ENCODE peak calls at places on chromosomes 5 and 9, in four cellular contexts. One of them, this sample, is unnamed.

GRCh38 chr5:34587355-34588241 is 68.5 kb upstream of the RAI14 start:
- DNase-seq in SK-N-SH: no peak
- DNase-seq in HepG2: peak
- DNase-seq in K562: peak
- DNase-seq in this sample: no peak

GRCh38 chr9:94757158-94757557 is 30.7 kb downstream of the AOPEP start:
- DNase-seq in SK-N-SH: no peak
- DNase-seq in HepG2: no peak
- DNase-seq in K562: no peak
- DNase-seq in this sample: no peak

GRCh38 chr9:133880851-133881634 is 111.1 kb downstream of the VAV2 start:
- DNase-seq in SK-N-SH: peak
- DNase-seq in HepG2: no peak
- DNase-seq in K562: no peak
- DNase-seq in this sample: no peak

GRCh38 chr9:121736147-121736721 is 84.8 kb downstream of the DAB2IP start:
- DNase-seq in SK-N-SH: no peak
- DNase-seq in HepG2: no peak
- DNase-seq in K562: peak
- DNase-seq in this sample: no peak

GRCh38 chr9:120387257-120387999 is 192.5 kb downstream of the CDK5RAP2 start:
- DNase-seq in SK-N-SH: no peak
- DNase-seq in HepG2: peak
- DNase-seq in K562: no peak
- DNase-seq in this sample: no peak

GRCh38 chr5:4584982-4585381 is 555.1 kb upstream of the ADAMTS16 start:
- DNase-seq in SK-N-SH: no peak
- DNase-seq in HepG2: no peak
- DNase-seq in K562: no peak
- DNase-seq in this sample: no peak

GRCh38 chr5:107589520-107590193 is 81.1 kb downstream of the EFNA5 start:
- DNase-seq in SK-N-SH: no peak
- DNase-seq in HepG2: no peak
- DNase-seq in K562: no peak
- DNase-seq in this sample: no peak

GRCh38 chr9:121944741-121945191 is 148.3 kb downstream of the TTLL11 start:
- DNase-seq in SK-N-SH: no peak
- DNase-seq in HepG2: no peak
- DNase-seq in K562: no peak
- DNase-seq in this sample: no peak

GRCh38 chr5:148808864-148809642 is 17.4 kb upstream of the ADRB2 start:
- DNase-seq in SK-N-SH: peak
- DNase-seq in HepG2: no peak
- DNase-seq in K562: no peak
- DNase-seq in this sample: no peak

GRCh38 chr5:21391506-21391905 is 1403.5 kb upstream of the CDH18 start:
- DNase-seq in SK-N-SH: no peak
- DNase-seq in HepG2: peak
- DNase-seq in K562: no peak
- DNase-seq in this sample: no peak

GRCh38 chr5:64767959-64768357 is 533 bp downstream of the SREK1IP1 start:
- DNase-seq in SK-N-SH: no peak
- DNase-seq in HepG2: peak
- DNase-seq in K562: peak
- DNase-seq in this sample: no peak

GRCh38 chr5:87061046-87061445 is 206.6 kb upstream of the RASA1 start:
- DNase-seq in SK-N-SH: no peak
- DNase-seq in HepG2: no peak
- DNase-seq in K562: no peak
- DNase-seq in this sample: no peak

GRCh38 chr9:35750256-35750531 is 1.1 kb downstream of the RGP1 start:
- DNase-seq in SK-N-SH: no peak
- DNase-seq in HepG2: no peak
- DNase-seq in K562: no peak
- DNase-seq in this sample: no peak

GRCh38 chr5:97501965-97502305 is 318.9 kb upstream of the RIOK2 start:
- DNase-seq in SK-N-SH: no peak
- DNase-seq in HepG2: no peak
- DNase-seq in K562: no peak
- DNase-seq in this sample: no peak

GRCh38 chr5:67817652-67818051 is 397.9 kb upstream of the PIK3R1 start:
- DNase-seq in SK-N-SH: no peak
- DNase-seq in HepG2: no peak
- DNase-seq in K562: no peak
- DNase-seq in this sample: no peak

GRCh38 chr9:104911029-104911607 is 16.8 kb downstream of the ABCA1 start:
- DNase-seq in SK-N-SH: no peak
- DNase-seq in HepG2: peak
- DNase-seq in K562: no peak
- DNase-seq in this sample: no peak

GRCh38 chr9:88984543-88984883 is 6.8 kb upstream of the S1PR3 start:
- DNase-seq in SK-N-SH: no peak
- DNase-seq in HepG2: no peak
- DNase-seq in K562: no peak
- DNase-seq in this sample: no peak

GRCh38 chr9:89500008-89500407 is 2.1 kb upstream of the SEMA4D start:
- DNase-seq in SK-N-SH: no peak
- DNase-seq in HepG2: no peak
- DNase-seq in K562: no peak
- DNase-seq in this sample: no peak

GRCh38 chr5:127891942-127892341 is 188.8 kb downstream of the CCDC192 start:
- DNase-seq in SK-N-SH: no peak
- DNase-seq in HepG2: no peak
- DNase-seq in K562: no peak
- DNase-seq in this sample: no peak

GRCh38 chr9:17491780-17492179 is 87.1 kb upstream of the SH3GL2 start:
- DNase-seq in SK-N-SH: no peak
- DNase-seq in HepG2: no peak
- DNase-seq in K562: no peak
- DNase-seq in this sample: no peak

GRCh38 chr9:100011062-100011681 is 87.6 kb downstream of the ERP44 start:
- DNase-seq in SK-N-SH: peak
- DNase-seq in HepG2: peak
- DNase-seq in K562: peak
- DNase-seq in this sample: no peak

GRCh38 chr5:158195811-158196210 is 336.9 kb upstream of the CLINT1 start:
- DNase-seq in SK-N-SH: no peak
- DNase-seq in HepG2: no peak
- DNase-seq in K562: no peak
- DNase-seq in this sample: no peak

GRCh38 chr9:126055386-126055785 is 271.2 kb upstream of the MVB12B start:
- DNase-seq in SK-N-SH: no peak
- DNase-seq in HepG2: no peak
- DNase-seq in K562: no peak
- DNase-seq in this sample: no peak

GRCh38 chr5:40436535-40437237 is 243.0 kb upstream of the PTGER4 start:
- DNase-seq in SK-N-SH: no peak
- DNase-seq in HepG2: no peak
- DNase-seq in K562: no peak
- DNase-seq in this sample: no peak

GRCh38 chr5:15489571-15490235 is 10.3 kb upstream of the FBXL7 start:
- DNase-seq in SK-N-SH: no peak
- DNase-seq in HepG2: no peak
- DNase-seq in K562: no peak
- DNase-seq in this sample: no peak

GRCh38 chr5:73692166-73692640 is 66.2 kb downstream of the ARHGEF28 start:
- DNase-seq in SK-N-SH: no peak
- DNase-seq in HepG2: no peak
- DNase-seq in K562: no peak
- DNase-seq in this sample: no peak

GRCh38 chr9:121561385-121562222 is 62.0 kb upstream of the GGTA1 start:
- DNase-seq in SK-N-SH: peak
- DNase-seq in HepG2: no peak
- DNase-seq in K562: no peak
- DNase-seq in this sample: no peak

GRCh38 chr5:74949976-74950375 is 83.8 kb upstream of the FAM169A start:
- DNase-seq in SK-N-SH: no peak
- DNase-seq in HepG2: no peak
- DNase-seq in K562: no peak
- DNase-seq in this sample: no peak

GRCh38 chr5:167030500-167031120 is 1260.8 kb upstream of the WWC1 start:
- DNase-seq in SK-N-SH: peak
- DNase-seq in HepG2: no peak
- DNase-seq in K562: no peak
- DNase-seq in this sample: peak

GRCh38 chr5:41748631-41749030 is 121.6 kb downstream of the OXCT1 start:
- DNase-seq in SK-N-SH: no peak
- DNase-seq in HepG2: no peak
- DNase-seq in K562: no peak
- DNase-seq in this sample: no peak

GRCh38 chr9:5388026-5388806 is 48.5 kb upstream of the RLN1 start:
- DNase-seq in SK-N-SH: no peak
- DNase-seq in HepG2: no peak
- DNase-seq in K562: no peak
- DNase-seq in this sample: no peak

GRCh38 chr9:121222524-121223171 is 21.0 kb upstream of the RAB14 start:
- DNase-seq in SK-N-SH: peak
- DNase-seq in HepG2: peak
- DNase-seq in K562: peak
- DNase-seq in this sample: no peak

DNA sequence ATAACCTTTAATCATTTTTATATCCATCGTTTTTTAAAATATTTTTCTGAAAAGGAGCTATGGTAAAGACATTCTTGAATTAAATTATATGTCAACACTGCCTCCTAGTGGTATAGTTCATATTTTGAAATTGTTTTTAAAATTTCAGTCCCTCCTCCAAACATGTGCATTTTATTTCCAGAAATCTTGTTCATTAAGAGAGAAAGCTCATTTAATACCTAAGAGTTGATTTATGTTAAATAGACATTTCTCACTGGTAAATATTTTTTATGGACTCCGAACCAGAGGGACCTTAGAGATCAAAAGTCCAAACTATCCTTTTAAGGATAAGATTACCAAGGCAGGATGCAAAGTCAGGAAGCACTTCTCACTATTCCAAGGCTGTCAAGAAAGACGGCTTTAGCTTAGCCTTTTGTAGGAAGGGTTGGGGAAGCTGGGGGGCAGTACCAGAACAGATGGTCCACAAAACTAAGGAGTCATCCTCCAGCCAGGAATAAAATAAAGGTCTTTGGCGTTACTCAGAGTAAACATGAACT is 21.6 kb downstream of the BHMT start:
- DNase-seq in SK-N-SH: peak
- DNase-seq in HepG2: peak
- DNase-seq in K562: no peak
- DNase-seq in this sample: no peak
- TF ChIP-seq CTCF in SK-N-SH: peak
- TF ChIP-seq CTCF in HepG2: peak
- TF ChIP-seq CTCF in K562: no peak
- TF ChIP-seq CTCF in this sample: no peak

GRCh38 chr9:113388833-113389232 is 12.0 kb upstream of the HDHD3 start:
- DNase-seq in SK-N-SH: no peak
- DNase-seq in HepG2: no peak
- DNase-seq in K562: no peak
- DNase-seq in this sample: no peak
- TF ChIP-seq POLR2AphosphoS5 in SK-N-SH: no peak
- TF ChIP-seq POLR2AphosphoS5 in HepG2: no peak
- TF ChIP-seq POLR2AphosphoS5 in K562: no peak
- TF ChIP-seq POLR2AphosphoS5 in this sample: no peak

GRCh38 chr9:32394381-32395049 is 10.1 kb downstream of the ACO1 start:
- DNase-seq in SK-N-SH: no peak
- DNase-seq in HepG2: no peak
- DNase-seq in K562: no peak
- DNase-seq in this sample: no peak

GRCh38 chr9:32399110-32399815 is 14.8 kb downstream of the ACO1 start:
- DNase-seq in SK-N-SH: no peak
- DNase-seq in HepG2: no peak
- DNase-seq in K562: no peak
- DNase-seq in this sample: no peak

GRCh38 chr9:32398207-32398606 is 13.8 kb downstream of the ACO1 start:
- DNase-seq in SK-N-SH: no peak
- DNase-seq in HepG2: no peak
- DNase-seq in K562: no peak
- DNase-seq in this sample: no peak

GRCh38 chr9:32401471-32401870 is 17.0 kb downstream of the ACO1 start:
- DNase-seq in SK-N-SH: no peak
- DNase-seq in HepG2: no peak
- DNase-seq in K562: no peak
- DNase-seq in this sample: no peak

DNA sequence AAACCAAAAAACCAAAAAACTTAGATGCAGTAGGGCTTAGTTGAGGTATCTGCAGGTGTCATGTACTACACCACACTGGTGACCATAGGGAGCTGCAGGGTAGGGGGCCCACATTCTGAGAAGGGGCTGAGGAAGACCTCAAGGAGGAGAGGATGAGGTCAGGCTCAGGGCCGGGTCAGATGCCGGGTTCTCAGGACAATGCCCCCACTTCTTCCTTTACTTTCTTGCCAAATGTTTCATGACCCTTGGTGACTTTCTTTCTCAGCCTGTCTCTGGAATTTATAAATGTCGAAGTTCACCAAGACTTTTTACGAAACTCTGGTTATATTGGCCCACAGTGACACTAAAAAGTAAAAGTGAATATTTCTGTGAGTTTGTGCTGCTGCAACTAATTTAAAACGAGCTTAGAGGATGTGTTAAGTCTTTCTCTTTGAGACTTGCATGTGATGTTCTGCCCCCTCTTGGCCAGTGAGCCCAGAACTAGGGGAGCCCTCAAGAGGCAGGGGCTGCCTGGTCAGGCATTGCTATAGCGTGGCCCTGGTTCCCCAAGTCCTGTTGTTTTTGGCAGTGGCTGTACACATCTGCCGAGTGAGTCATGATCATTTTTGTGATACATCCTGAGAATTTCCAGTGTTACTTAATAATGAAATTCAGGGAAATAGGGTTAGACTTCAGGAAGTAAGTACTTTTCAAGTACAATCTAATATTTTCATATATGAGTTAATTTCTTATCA is 11.2 kb downstream of the ACO1 start:
- DNase-seq in SK-N-SH: peak
- DNase-seq in HepG2: no peak
- DNase-seq in K562: no peak
- DNase-seq in this sample: no peak
- TF ChIP-seq CHD2 in SK-N-SH: no peak
- TF ChIP-seq CHD2 in HepG2: no peak
- TF ChIP-seq CHD2 in K562: no peak
- TF ChIP-seq CHD2 in this sample: no peak

GRCh38 chr9:114263853-114264510 is 58.9 kb upstream of the ORM1 start:
- DNase-seq in SK-N-SH: no peak
- DNase-seq in HepG2: no peak
- DNase-seq in K562: peak
- DNase-seq in this sample: no peak
- TF ChIP-seq CTCF in SK-N-SH: no peak
- TF ChIP-seq CTCF in HepG2: peak
- TF ChIP-seq CTCF in K562: peak
- TF ChIP-seq CTCF in this sample: peak